ENCODE peak calls at places on chromosome 1, in four cellular contexts. One of them, this sample, is unnamed.

GRCh38 chr1:99677416-99677815 is 31.5 kb downstream of the PALMD start:
- DNase-seq in IMR-90: no peak
- DNase-seq in GM12878: no peak
- DNase-seq in K562: no peak
- DNase-seq in this sample: no peak

GRCh38 chr1:2347409-2347785 is 44.0 kb downstream of the MORN1 start:
- DNase-seq in GM12878: no peak
- DNase-seq in K562: no peak
- DNase-seq in IMR-90: no peak
- DNase-seq in this sample: no peak

GRCh38 chr1:29703596-29703995 is 467.3 kb downstream of the PTPRU start:
- DNase-seq in K562: peak; percentile 61
- DNase-seq in IMR-90: peak; percentile 54
- DNase-seq in GM12878: no peak
- DNase-seq in this sample: peak; percentile 49

GRCh38 chr1:54254055-54254454 is 54.1 kb downstream of the MRPL37 start:
- DNase-seq in GM12878: no peak
- DNase-seq in IMR-90: peak; percentile 31
- DNase-seq in K562: no peak
- DNase-seq in this sample: no peak

GRCh38 chr1:100530901-100531487 is 6.9 kb upstream of the GPR88 start:
- DNase-seq in K562: no peak
- DNase-seq in GM12878: peak; percentile 40
- DNase-seq in IMR-90: peak; percentile 83
- DNase-seq in this sample: no peak

GRCh38 chr1:183101081-183101480 is 77.9 kb downstream of the LAMC1 start:
- DNase-seq in GM12878: no peak
- DNase-seq in IMR-90: no peak
- DNase-seq in K562: no peak
- DNase-seq in this sample: no peak

GRCh38 chr1:203306970-203307541 is 1.7 kb downstream of the BTG2 start:
- DNase-seq in K562: no peak
- DNase-seq in GM12878: no peak
- DNase-seq in IMR-90: no peak
- DNase-seq in this sample: no peak

GRCh38 chr1:47332779-47333577 is 612 bp upstream of the CMPK1 start:
- DNase-seq in GM12878: no peak
- DNase-seq in K562: no peak
- DNase-seq in IMR-90: no peak
- DNase-seq in this sample: no peak

GRCh38 chr1:114692947-114693346 is 2.4 kb downstream of the AMPD1 start:
- DNase-seq in K562: no peak
- DNase-seq in IMR-90: no peak
- DNase-seq in GM12878: no peak
- DNase-seq in this sample: no peak

GRCh38 chr1:56627636-56628039 is 17.5 kb upstream of the PRKAA2 start:
- DNase-seq in K562: no peak
- DNase-seq in GM12878: no peak
- DNase-seq in IMR-90: peak; percentile 70
- DNase-seq in this sample: no peak

GRCh38 chr1:201062511-201063189 is 39.1 kb upstream of the KIF21B start:
- DNase-seq in IMR-90: no peak
- DNase-seq in K562: no peak
- DNase-seq in GM12878: no peak
- DNase-seq in this sample: no peak

GRCh38 chr1:94884101-94884875 is 42.6 kb downstream of the CNN3 start:
- DNase-seq in GM12878: no peak
- DNase-seq in K562: no peak
- DNase-seq in IMR-90: peak; percentile 76
- DNase-seq in this sample: no peak

GRCh38 chr1:2258996-2259395 is 30.9 kb downstream of the SKI start:
- DNase-seq in K562: no peak
- DNase-seq in IMR-90: no peak
- DNase-seq in GM12878: no peak
- DNase-seq in this sample: no peak

GRCh38 chr1:82894635-82895034 is 1093.9 kb downstream of the ADGRL2 start:
- DNase-seq in K562: no peak
- DNase-seq in IMR-90: no peak
- DNase-seq in GM12878: no peak
- DNase-seq in this sample: no peak

GRCh38 chr1:89715677-89716076 is 82.8 kb downstream of the LRRC8C start:
- DNase-seq in IMR-90: no peak
- DNase-seq in GM12878: no peak
- DNase-seq in K562: no peak
- DNase-seq in this sample: no peak

GRCh38 chr1:13892671-13893325 is 192.8 kb downstream of the PRDM2 start:
- DNase-seq in K562: no peak
- DNase-seq in GM12878: no peak
- DNase-seq in IMR-90: no peak
- DNase-seq in this sample: no peak

DNA sequence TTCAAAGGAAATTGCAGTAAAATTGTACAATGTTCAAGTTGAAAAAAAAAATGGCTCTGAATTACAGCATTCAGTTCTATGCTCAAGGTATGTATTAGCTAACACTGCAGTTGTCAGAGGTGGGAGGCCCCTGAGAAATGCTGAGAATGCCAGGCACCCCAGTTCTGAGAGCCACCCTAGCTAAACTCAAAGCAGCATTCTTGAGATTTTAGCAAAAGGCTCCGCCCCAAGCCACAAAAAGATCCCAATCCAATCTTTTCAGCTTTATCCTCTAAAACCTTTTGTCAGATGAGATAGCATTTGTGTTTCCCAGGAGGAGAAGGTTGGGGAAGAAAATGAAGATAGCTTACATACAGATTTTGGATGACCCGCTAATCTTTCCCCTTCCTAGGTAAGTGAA is 68.8 kb downstream of the SMYD2 start:
- DNase-seq in IMR-90: no peak
- DNase-seq in K562: no peak
- DNase-seq in GM12878: no peak
- DNase-seq in this sample: no peak
- TF ChIP-seq POLR2A in IMR-90: no peak
- TF ChIP-seq POLR2A in K562: no peak
- TF ChIP-seq POLR2A in GM12878: no peak
- TF ChIP-seq POLR2A in this sample: no peak

DNA sequence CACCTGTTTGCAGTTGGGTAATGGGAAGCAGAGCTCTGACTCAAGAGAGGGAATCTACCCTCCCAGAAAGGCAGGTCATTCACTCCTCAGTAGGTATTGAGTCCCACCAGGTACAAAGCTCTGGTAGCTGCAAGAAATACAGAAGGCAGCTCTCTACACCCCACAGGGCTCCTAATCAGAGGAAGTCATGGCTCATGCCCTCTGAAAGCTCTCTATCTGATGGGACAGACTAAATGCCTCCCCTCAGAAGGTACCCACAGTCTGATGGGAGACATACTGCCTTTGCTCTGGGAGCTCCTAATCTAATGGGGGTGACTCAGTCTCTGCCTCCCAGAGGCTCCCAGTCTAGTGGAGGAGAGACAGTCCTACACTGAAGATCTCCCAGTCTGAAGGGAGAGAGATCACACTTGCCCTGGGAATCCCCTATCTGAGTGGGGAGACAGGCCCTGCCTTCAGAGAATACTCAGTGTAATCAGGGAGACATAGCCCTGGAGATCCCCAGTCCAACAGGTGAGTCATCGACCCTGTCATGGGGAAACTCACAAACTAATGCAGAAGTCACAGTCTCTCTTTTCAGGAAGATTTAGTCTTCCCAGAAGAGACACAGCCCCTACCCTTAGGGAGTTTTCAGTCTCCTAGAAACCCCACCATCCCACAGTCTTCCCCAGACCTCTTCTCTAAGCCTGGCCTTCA is 23.7 kb downstream of the CAMK1G start:
- DNase-seq in GM12878: peak; percentile 48
- DNase-seq in K562: no peak
- DNase-seq in IMR-90: peak; percentile 65
- DNase-seq in this sample: peak; percentile 70
- TF ChIP-seq RCOR1 in GM12878: no peak
- TF ChIP-seq RCOR1 in K562: no peak
- TF ChIP-seq RCOR1 in IMR-90: no peak
- TF ChIP-seq RCOR1 in this sample: no peak

GRCh38 chr1:93878889-93879586 is at the start of gene DNTTIP2:
- DNase-seq in IMR-90: peak; percentile 87
- DNase-seq in K562: peak; percentile 90
- DNase-seq in GM12878: peak; percentile 69
- DNase-seq in this sample: peak; percentile 82
- TF ChIP-seq POLR2A in IMR-90: peak; percentile 90
- TF ChIP-seq POLR2A in K562: peak; percentile 97
- TF ChIP-seq POLR2A in GM12878: peak; percentile 99
- TF ChIP-seq POLR2A in this sample: peak; percentile 77

GRCh38 chr1:228228601-228229074 is 20.8 kb downstream of the OBSCN start:
- DNase-seq in IMR-90: peak; percentile 98
- DNase-seq in K562: no peak
- DNase-seq in GM12878: no peak
- DNase-seq in this sample: peak; percentile 45
- TF ChIP-seq RCOR1 in IMR-90: no peak
- TF ChIP-seq RCOR1 in K562: no peak
- TF ChIP-seq RCOR1 in GM12878: no peak
- TF ChIP-seq RCOR1 in this sample: no peak

GRCh38 chr1:43363283-43363934 is 4.4 kb downstream of the ELOVL1 start:
- DNase-seq in K562: peak; percentile 44
- DNase-seq in GM12878: no peak
- DNase-seq in IMR-90: no peak
- DNase-seq in this sample: no peak
- TF ChIP-seq POLR2A in K562: peak; percentile 62
- TF ChIP-seq POLR2A in GM12878: peak; percentile 71
- TF ChIP-seq POLR2A in IMR-90: no peak
- TF ChIP-seq POLR2A in this sample: no peak

GRCh38 chr1:174266476-174266875 is 107.2 kb downstream of the RABGAP1L start:
- DNase-seq in K562: no peak
- DNase-seq in GM12878: no peak
- DNase-seq in IMR-90: peak; percentile 14
- DNase-seq in this sample: no peak
- TF ChIP-seq RCOR1 in K562: no peak
- TF ChIP-seq RCOR1 in GM12878: no peak
- TF ChIP-seq RCOR1 in IMR-90: no peak
- TF ChIP-seq RCOR1 in this sample: no peak

DNA sequence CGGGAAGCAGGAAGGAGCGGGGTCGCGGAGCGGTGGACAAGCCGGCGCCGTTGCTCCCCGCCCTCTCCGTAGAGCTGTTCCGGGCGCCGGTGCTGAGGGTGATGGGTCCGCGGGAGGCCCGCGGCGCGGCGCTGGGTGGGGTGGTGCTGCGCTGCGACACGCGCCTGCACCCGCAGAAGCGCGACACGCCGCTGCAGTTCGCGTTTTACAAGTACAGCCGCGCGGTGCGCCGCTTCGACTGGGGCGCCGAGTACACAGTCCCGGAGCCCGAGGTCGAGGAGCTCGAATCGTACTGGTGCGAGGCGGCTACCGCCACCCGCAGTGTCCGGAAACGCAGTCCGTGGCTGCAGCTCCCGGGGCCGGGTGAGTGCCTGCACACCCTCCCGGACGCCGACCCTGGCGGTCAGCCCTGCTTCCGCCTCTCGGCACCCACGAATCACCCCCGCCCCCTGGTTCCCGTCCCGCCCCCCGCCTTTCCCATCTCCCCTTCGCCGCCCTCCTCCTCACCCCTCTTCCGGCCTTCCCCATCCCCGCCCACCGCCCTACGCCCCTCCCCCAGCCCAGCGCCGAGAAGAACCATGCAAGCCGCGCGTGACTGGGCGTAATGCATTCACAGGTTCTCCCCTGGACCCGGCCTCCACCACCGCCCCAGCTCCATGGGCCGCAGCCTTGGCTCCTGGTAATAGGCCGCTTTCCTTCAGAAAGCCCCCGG is 5.4 kb downstream of the FCRLB start:
- DNase-seq in IMR-90: peak; percentile 79
- DNase-seq in K562: peak; percentile 96
- DNase-seq in GM12878: no peak
- DNase-seq in this sample: peak; percentile 76
- TF ChIP-seq POLR2A in IMR-90: peak; percentile 64
- TF ChIP-seq POLR2A in K562: peak; percentile 95
- TF ChIP-seq POLR2A in GM12878: peak; percentile 94
- TF ChIP-seq POLR2A in this sample: peak; percentile 96

DNA sequence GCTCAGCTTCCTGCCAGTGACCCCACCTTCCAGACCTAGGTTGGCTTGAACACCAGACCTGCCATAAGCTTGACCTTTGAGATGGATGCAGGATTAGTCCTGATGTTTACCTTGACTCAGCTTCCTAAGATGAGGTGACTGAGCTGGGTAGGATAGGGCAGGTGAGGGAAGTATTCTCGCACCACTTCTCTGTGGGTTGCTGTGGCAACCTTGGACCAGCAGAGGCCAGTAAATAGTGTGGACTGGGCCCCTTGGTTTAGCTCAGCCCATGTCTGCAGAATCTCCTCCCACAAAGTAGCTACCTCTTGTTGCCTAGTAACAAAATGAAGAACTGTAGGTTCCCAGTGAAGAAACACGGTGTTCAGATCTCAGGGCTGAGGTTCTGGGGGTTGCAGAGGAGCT is 8.4 kb downstream of the RPS6KA1 start:
- DNase-seq in GM12878: no peak
- DNase-seq in K562: peak; percentile 54
- DNase-seq in IMR-90: peak; percentile 45
- DNase-seq in this sample: peak; percentile 50
- TF ChIP-seq RCOR1 in GM12878: no peak
- TF ChIP-seq RCOR1 in K562: no peak
- TF ChIP-seq RCOR1 in IMR-90: no peak
- TF ChIP-seq RCOR1 in this sample: no peak

GRCh38 chr1:145991799-145992412 is 4.5 kb downstream of the TXNIP start:
- DNase-seq in K562: no peak
- DNase-seq in IMR-90: no peak
- DNase-seq in GM12878: no peak
- DNase-seq in this sample: no peak
- TF ChIP-seq POLR2A in K562: peak; percentile 96
- TF ChIP-seq POLR2A in IMR-90: no peak
- TF ChIP-seq POLR2A in GM12878: peak; percentile 74
- TF ChIP-seq POLR2A in this sample: no peak

GRCh38 chr1:211174375-211174774 is 40.4 kb upstream of the KCNH1 start:
- DNase-seq in GM12878: no peak
- DNase-seq in IMR-90: no peak
- DNase-seq in K562: no peak
- DNase-seq in this sample: no peak
- TF ChIP-seq RCOR1 in GM12878: no peak
- TF ChIP-seq RCOR1 in IMR-90: no peak
- TF ChIP-seq RCOR1 in K562: no peak
- TF ChIP-seq RCOR1 in this sample: no peak